ENCODE peak calls at places on chromosomes 5 and 9, in five cellular contexts. One of them, this sample, is unnamed.

GRCh38 chr5:89445106-89445745 is 562.2 kb upstream of the MEF2C start:
- DNase-seq in upper lobe of right lung: no peak
- DNase-seq in fibroblast of the aortic adventitia: no peak
- DNase-seq in endothelial cell: no peak
- DNase-seq in foreskin fibroblast: no peak
- DNase-seq in this sample: no peak

GRCh38 chr9:89006308-89006707 is 15.0 kb downstream of the S1PR3 start:
- DNase-seq in upper lobe of right lung: no peak
- DNase-seq in fibroblast of the aortic adventitia: peak
- DNase-seq in endothelial cell: no peak
- DNase-seq in foreskin fibroblast: no peak
- DNase-seq in this sample: no peak

GRCh38 chr9:137989999-137990715 is 112.6 kb downstream of the CACNA1B start:
- DNase-seq in upper lobe of right lung: peak
- DNase-seq in fibroblast of the aortic adventitia: no peak
- DNase-seq in endothelial cell: no peak
- DNase-seq in foreskin fibroblast: no peak
- DNase-seq in this sample: peak

GRCh38 chr9:132401791-132402190 is 4.8 kb downstream of the TTF1 start:
- DNase-seq in upper lobe of right lung: no peak
- DNase-seq in fibroblast of the aortic adventitia: no peak
- DNase-seq in endothelial cell: no peak
- DNase-seq in foreskin fibroblast: no peak
- DNase-seq in this sample: no peak

GRCh38 chr5:134127376-134127861 is 12.9 kb downstream of the TCF7 start:
- DNase-seq in upper lobe of right lung: no peak
- DNase-seq in fibroblast of the aortic adventitia: peak
- DNase-seq in endothelial cell: no peak
- DNase-seq in foreskin fibroblast: peak
- DNase-seq in this sample: no peak

GRCh38 chr5:98308960-98309359 is 464.5 kb upstream of the RGMB start:
- DNase-seq in upper lobe of right lung: no peak
- DNase-seq in fibroblast of the aortic adventitia: peak
- DNase-seq in endothelial cell: no peak
- DNase-seq in foreskin fibroblast: peak
- DNase-seq in this sample: peak

GRCh38 chr5:53463909-53464621 is 16.4 kb upstream of the FST start:
- DNase-seq in upper lobe of right lung: no peak
- DNase-seq in fibroblast of the aortic adventitia: no peak
- DNase-seq in endothelial cell: no peak
- DNase-seq in foreskin fibroblast: peak
- DNase-seq in this sample: no peak

GRCh38 chr5:102414448-102414847 is 84.4 kb downstream of the SLCO6A1 start:
- DNase-seq in upper lobe of right lung: no peak
- DNase-seq in fibroblast of the aortic adventitia: no peak
- DNase-seq in endothelial cell: no peak
- DNase-seq in foreskin fibroblast: no peak
- DNase-seq in this sample: no peak

GRCh38 chr9:37446401-37446800 is 18.8 kb downstream of the ZBTB5 start:
- DNase-seq in upper lobe of right lung: no peak
- DNase-seq in fibroblast of the aortic adventitia: no peak
- DNase-seq in endothelial cell: no peak
- DNase-seq in foreskin fibroblast: peak
- DNase-seq in this sample: no peak

GRCh38 chr9:104682642-104683041 is 11.7 kb upstream of the OR13D1 start:
- DNase-seq in upper lobe of right lung: no peak
- DNase-seq in fibroblast of the aortic adventitia: peak
- DNase-seq in endothelial cell: no peak
- DNase-seq in foreskin fibroblast: peak
- DNase-seq in this sample: peak

GRCh38 chr5:171291371-171291770 is 17.7 kb upstream of the TLX3 start:
- DNase-seq in upper lobe of right lung: no peak
- DNase-seq in fibroblast of the aortic adventitia: no peak
- DNase-seq in endothelial cell: no peak
- DNase-seq in foreskin fibroblast: no peak
- DNase-seq in this sample: no peak

GRCh38 chr9:89405832-89406231 is 87.5 kb downstream of the SECISBP2 start:
- DNase-seq in upper lobe of right lung: no peak
- DNase-seq in fibroblast of the aortic adventitia: no peak
- DNase-seq in endothelial cell: no peak
- DNase-seq in foreskin fibroblast: no peak
- DNase-seq in this sample: no peak

GRCh38 chr5:161410640-161411039 is 135.9 kb downstream of the GABRB2 start:
- DNase-seq in upper lobe of right lung: no peak
- DNase-seq in fibroblast of the aortic adventitia: no peak
- DNase-seq in endothelial cell: no peak
- DNase-seq in foreskin fibroblast: no peak
- DNase-seq in this sample: no peak

GRCh38 chr9:136700959-136701664 is 11.3 kb upstream of the DIPK1B start:
- DNase-seq in upper lobe of right lung: peak
- DNase-seq in fibroblast of the aortic adventitia: no peak
- DNase-seq in endothelial cell: peak
- DNase-seq in foreskin fibroblast: no peak
- DNase-seq in this sample: no peak

GRCh38 chr9:114825126-114825525 is 19.3 kb upstream of the TNFSF15 start:
- DNase-seq in upper lobe of right lung: no peak
- DNase-seq in fibroblast of the aortic adventitia: no peak
- DNase-seq in endothelial cell: no peak
- DNase-seq in foreskin fibroblast: no peak
- DNase-seq in this sample: no peak

GRCh38 chr5:73160239-73160671 is 12.7 kb upstream of the TMEM174 start:
- DNase-seq in upper lobe of right lung: no peak
- DNase-seq in fibroblast of the aortic adventitia: no peak
- DNase-seq in endothelial cell: no peak
- DNase-seq in foreskin fibroblast: no peak
- DNase-seq in this sample: no peak

GRCh38 chr9:125889122-125889523 is 141.9 kb downstream of the PBX3 start:
- DNase-seq in upper lobe of right lung: peak
- DNase-seq in fibroblast of the aortic adventitia: peak
- DNase-seq in endothelial cell: peak
- DNase-seq in foreskin fibroblast: peak
- DNase-seq in this sample: no peak

GRCh38 chr5:16550316-16550952 is 66.4 kb downstream of the RETREG1 start:
- DNase-seq in upper lobe of right lung: no peak
- DNase-seq in fibroblast of the aortic adventitia: peak
- DNase-seq in endothelial cell: peak
- DNase-seq in foreskin fibroblast: peak
- DNase-seq in this sample: peak

GRCh38 chr9:81389569-81389993 is 299.8 kb downstream of the TLE1 start:
- DNase-seq in upper lobe of right lung: no peak
- DNase-seq in fibroblast of the aortic adventitia: peak
- DNase-seq in endothelial cell: no peak
- DNase-seq in foreskin fibroblast: peak
- DNase-seq in this sample: peak

GRCh38 chr5:87393331-87393730 is 19.4 kb downstream of the CCNH start:
- DNase-seq in upper lobe of right lung: no peak
- DNase-seq in fibroblast of the aortic adventitia: peak
- DNase-seq in endothelial cell: no peak
- DNase-seq in foreskin fibroblast: peak
- DNase-seq in this sample: peak

GRCh38 chr9:127905788-127906191 is 6.4 kb upstream of the ST6GALNAC6 start:
- DNase-seq in upper lobe of right lung: peak
- DNase-seq in fibroblast of the aortic adventitia: no peak
- DNase-seq in endothelial cell: no peak
- DNase-seq in foreskin fibroblast: no peak
- DNase-seq in this sample: no peak

GRCh38 chr5:10069781-10070313 is 179.8 kb downstream of the ATPSCKMT start:
- DNase-seq in upper lobe of right lung: no peak
- DNase-seq in fibroblast of the aortic adventitia: no peak
- DNase-seq in endothelial cell: no peak
- DNase-seq in foreskin fibroblast: no peak
- DNase-seq in this sample: no peak

GRCh38 chr5:76715484-76715733 is 517 bp upstream of the F2R start:
- DNase-seq in upper lobe of right lung: no peak
- DNase-seq in fibroblast of the aortic adventitia: no peak
- DNase-seq in endothelial cell: no peak
- DNase-seq in foreskin fibroblast: no peak
- DNase-seq in this sample: no peak

GRCh38 chr5:72241346-72242003 is 78.6 kb downstream of the MRPS27 start:
- DNase-seq in upper lobe of right lung: no peak
- DNase-seq in fibroblast of the aortic adventitia: no peak
- DNase-seq in endothelial cell: no peak
- DNase-seq in foreskin fibroblast: no peak
- DNase-seq in this sample: no peak

GRCh38 chr9:86783884-86784283 is 163.4 kb downstream of the GAS1 start:
- DNase-seq in upper lobe of right lung: no peak
- DNase-seq in fibroblast of the aortic adventitia: peak
- DNase-seq in endothelial cell: no peak
- DNase-seq in foreskin fibroblast: peak
- DNase-seq in this sample: no peak

GRCh38 chr5:91339053-91339710 is 43.9 kb downstream of the ARRDC3 start:
- DNase-seq in upper lobe of right lung: no peak
- DNase-seq in fibroblast of the aortic adventitia: peak
- DNase-seq in endothelial cell: no peak
- DNase-seq in foreskin fibroblast: peak
- DNase-seq in this sample: no peak

GRCh38 chr9:36021968-36022367 is 14.7 kb upstream of the RECK start:
- DNase-seq in upper lobe of right lung: no peak
- DNase-seq in fibroblast of the aortic adventitia: no peak
- DNase-seq in endothelial cell: no peak
- DNase-seq in foreskin fibroblast: no peak
- DNase-seq in this sample: no peak

GRCh38 chr5:52725065-52725746 is 62.5 kb upstream of the ITGA1 start:
- DNase-seq in upper lobe of right lung: no peak
- DNase-seq in fibroblast of the aortic adventitia: no peak
- DNase-seq in endothelial cell: no peak
- DNase-seq in foreskin fibroblast: no peak
- DNase-seq in this sample: peak

GRCh38 chr5:180790020-180790419 is 12.6 kb downstream of the MGAT1 start:
- DNase-seq in upper lobe of right lung: no peak
- DNase-seq in fibroblast of the aortic adventitia: no peak
- DNase-seq in endothelial cell: peak
- DNase-seq in foreskin fibroblast: no peak
- DNase-seq in this sample: no peak
- TF ChIP-seq CTCF in upper lobe of right lung: no peak
- TF ChIP-seq CTCF in fibroblast of the aortic adventitia: peak
- TF ChIP-seq CTCF in endothelial cell: no peak
- TF ChIP-seq CTCF in foreskin fibroblast: no peak
- TF ChIP-seq CTCF in this sample: no peak

GRCh38 chr5:175701797-175702196 is 43.9 kb downstream of the HRH2 start:
- DNase-seq in upper lobe of right lung: peak
- DNase-seq in fibroblast of the aortic adventitia: no peak
- DNase-seq in endothelial cell: no peak
- DNase-seq in foreskin fibroblast: no peak
- DNase-seq in this sample: no peak

GRCh38 chr5:175698401-175699115 is 40.7 kb downstream of the HRH2 start:
- DNase-seq in upper lobe of right lung: peak
- DNase-seq in fibroblast of the aortic adventitia: no peak
- DNase-seq in endothelial cell: no peak
- DNase-seq in foreskin fibroblast: no peak
- DNase-seq in this sample: no peak

GRCh38 chr5:175696855-175697198 is 39.0 kb downstream of the HRH2 start:
- DNase-seq in upper lobe of right lung: no peak
- DNase-seq in fibroblast of the aortic adventitia: no peak
- DNase-seq in endothelial cell: no peak
- DNase-seq in foreskin fibroblast: no peak
- DNase-seq in this sample: no peak

GRCh38 chr5:175697846-175698245 is 40.0 kb downstream of the HRH2 start:
- DNase-seq in upper lobe of right lung: peak
- DNase-seq in fibroblast of the aortic adventitia: no peak
- DNase-seq in endothelial cell: no peak
- DNase-seq in foreskin fibroblast: no peak
- DNase-seq in this sample: no peak

DNA sequence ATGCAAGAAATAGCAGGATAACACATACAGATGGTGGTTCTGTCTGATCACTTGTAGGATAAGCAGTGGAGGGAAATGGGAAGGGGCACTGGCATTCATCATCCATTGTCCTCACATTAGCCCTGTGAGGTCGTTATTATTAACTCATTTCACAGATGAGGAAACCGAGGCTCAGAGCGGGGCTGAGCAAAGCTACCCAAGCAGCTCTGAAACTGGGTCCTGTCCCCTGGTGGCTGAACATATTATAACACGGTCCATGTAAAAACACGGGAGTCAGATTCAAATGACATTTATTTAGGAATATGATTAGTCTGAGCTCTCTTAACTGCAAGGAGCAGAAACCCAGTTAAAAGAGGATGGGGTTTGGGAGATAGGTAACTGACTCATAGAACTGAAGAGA is 43.1 kb downstream of the HRH2 start:
- DNase-seq in upper lobe of right lung: peak
- DNase-seq in fibroblast of the aortic adventitia: no peak
- DNase-seq in endothelial cell: no peak
- DNase-seq in foreskin fibroblast: no peak
- DNase-seq in this sample: peak
- TF ChIP-seq CTCF in upper lobe of right lung: peak
- TF ChIP-seq CTCF in fibroblast of the aortic adventitia: no peak
- TF ChIP-seq CTCF in endothelial cell: peak
- TF ChIP-seq CTCF in foreskin fibroblast: no peak
- TF ChIP-seq CTCF in this sample: peak

DNA sequence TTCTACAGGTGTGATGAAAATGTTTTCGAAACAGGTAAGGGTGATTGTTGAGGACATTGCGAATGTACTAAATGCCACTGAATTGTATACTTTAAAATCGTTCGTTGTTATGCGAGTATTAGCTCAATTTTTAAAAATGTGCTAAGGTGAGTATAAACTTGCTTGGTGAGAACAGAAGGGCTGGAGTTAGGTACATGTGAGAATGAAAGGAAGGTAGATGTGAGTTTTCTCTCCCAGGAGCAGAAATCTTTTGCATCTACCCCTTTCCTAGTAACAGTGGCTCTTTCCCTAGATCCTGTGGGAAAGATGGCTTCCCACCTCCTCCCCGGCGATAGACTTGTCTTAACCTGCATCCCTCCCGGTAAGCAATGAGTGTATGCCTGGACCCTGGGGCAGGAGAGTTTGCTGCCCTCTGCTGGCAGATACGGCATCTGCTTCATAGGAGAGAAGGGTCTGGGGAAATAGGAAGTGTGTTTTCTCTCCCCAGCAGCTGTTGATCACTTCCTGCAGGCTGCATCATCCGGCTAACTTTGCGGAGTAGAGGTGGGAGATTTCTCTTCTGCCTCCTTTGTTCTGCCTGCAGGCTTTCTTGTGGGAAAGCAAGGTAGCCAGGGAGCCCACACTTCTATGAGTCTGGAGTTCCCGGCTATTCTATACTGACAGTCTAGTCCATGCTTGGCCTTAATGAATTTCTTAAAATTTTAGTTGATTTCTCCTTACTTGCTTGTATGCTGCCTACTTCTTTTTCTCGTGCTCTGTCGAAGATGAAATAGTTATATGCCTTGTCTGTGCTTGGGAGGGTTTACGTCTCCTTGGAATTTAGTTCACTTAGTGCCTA is 373.3 kb upstream of the SEMA6A start:
- DNase-seq in upper lobe of right lung: peak
- DNase-seq in fibroblast of the aortic adventitia: no peak
- DNase-seq in endothelial cell: peak
- DNase-seq in foreskin fibroblast: peak
- DNase-seq in this sample: peak
- TF ChIP-seq CTCF in upper lobe of right lung: peak
- TF ChIP-seq CTCF in fibroblast of the aortic adventitia: no peak
- TF ChIP-seq CTCF in endothelial cell: peak
- TF ChIP-seq CTCF in foreskin fibroblast: peak
- TF ChIP-seq CTCF in this sample: peak

GRCh38 chr9:33737811-33738606 is 57.4 kb upstream of the PRSS3 start:
- DNase-seq in upper lobe of right lung: no peak
- DNase-seq in fibroblast of the aortic adventitia: peak
- DNase-seq in endothelial cell: peak
- DNase-seq in foreskin fibroblast: peak
- DNase-seq in this sample: peak
- TF ChIP-seq CTCF in upper lobe of right lung: peak
- TF ChIP-seq CTCF in fibroblast of the aortic adventitia: peak
- TF ChIP-seq CTCF in endothelial cell: peak
- TF ChIP-seq CTCF in foreskin fibroblast: peak
- TF ChIP-seq CTCF in this sample: peak

This sample was measured in RWPE1.